ENCODE peak calls at places on chromosomes 4 and X, in seven cellular contexts. U is H9, Z is IMR-90, Q is neuronal stem cell, R is H1, D is mesenchymal stem cell, N is trophoblast cell. W is an unnamed sample.
A peak's percentile ranks its signal among the peaks of the same experiment; 100 is the strongest.

GRCh38 chr4:150402968-150403367 is 179.0 kb upstream of the MAB21L2 start:
- DNase-seq in U (no peak), Z (peak; percentile 24), Q (no peak), R (no peak), D (no peak), N (no peak), W (no peak)

GRCh38 chrX:28773807-28774206 is 186.6 kb downstream of the IL1RAPL1 start:
- DNase-seq in U (no peak), Z (no peak), Q (no peak), R (no peak), D (no peak), N (no peak), W (no peak)

GRCh38 chr4:52051615-52052474 is 741 bp downstream of the SPATA18 start:
- DNase-seq in U (peak; percentile 94), Z (peak; percentile 89), Q (peak; percentile 76), R (peak; percentile 87), D (peak; percentile 95), N (peak; percentile 62), W (peak; percentile 97)

GRCh38 chr4:113050837-113051236 is 1.4 kb downstream of the ANK2 start:
- DNase-seq in U (no peak), Z (no peak), Q (no peak), R (no peak), D (no peak), N (no peak), W (no peak)

GRCh38 chr4:1972414-1972813 is 36.4 kb downstream of the NELFA start:
- DNase-seq in U (no peak), Z (no peak), Q (no peak), R (no peak), D (no peak), N (no peak), W (no peak)

GRCh38 chr4:6379787-6380745 is 92.3 kb downstream of the PPP2R2C start:
- DNase-seq in U (no peak), Z (no peak), Q (no peak), R (no peak), D (no peak), N (no peak), W (peak; percentile 21)

GRCh38 chr4:159052315-159052714 is 50.6 kb upstream of the RAPGEF2 start:
- DNase-seq in U (no peak), Z (no peak), Q (no peak), R (no peak), D (no peak), N (no peak), W (no peak)

GRCh38 chr4:89751416-89751815 is 85.5 kb downstream of the SNCA start:
- DNase-seq in U (no peak), Z (no peak), Q (no peak), R (no peak), D (no peak), N (no peak), W (no peak)

GRCh38 chr4:54658321-54659093 is 750 bp downstream of the KIT start:
- DNase-seq in U (peak; percentile 54), Z (peak; percentile 36), Q (peak; percentile 52), R (peak; percentile 78), D (peak; percentile 67), N (peak; percentile 35), W (peak; percentile 75)

GRCh38 chr4:150874386-150875226 is 140.5 kb downstream of the LRBA start:
- DNase-seq in U (no peak), Z (no peak), Q (no peak), R (no peak), D (no peak), N (no peak), W (no peak)

GRCh38 chrX:11393949-11394654 is 100.9 kb downstream of the AMELX start:
- DNase-seq in U (no peak), Z (no peak), Q (no peak), R (no peak), D (no peak), N (no peak), W (no peak)

GRCh38 chrX:68175569-68175968 is 257.7 kb downstream of the OPHN1 start:
- DNase-seq in U (no peak), Z (peak; percentile 72), Q (no peak), R (no peak), D (peak; percentile 57), N (no peak), W (no peak)

GRCh38 chr4:25551608-25552007 is 104.0 kb upstream of the SLC34A2 start:
- DNase-seq in U (no peak), Z (no peak), Q (no peak), R (no peak), D (no peak), N (no peak), W (no peak)

GRCh38 chr4:168766537-168767316 is 243.3 kb downstream of the CBR4 start:
- DNase-seq in U (no peak), Z (peak; percentile 88), Q (no peak), R (no peak), D (peak; percentile 82), N (no peak), W (no peak)

GRCh38 chr4:14701896-14702295 is 300.4 kb upstream of the CPEB2 start:
- DNase-seq in U (no peak), Z (no peak), Q (no peak), R (no peak), D (no peak), N (no peak), W (no peak)

GRCh38 chrX:11791090-11791489 is 33.1 kb downstream of the MSL3 start:
- DNase-seq in U (no peak), Z (no peak), Q (no peak), R (no peak), D (no peak), N (no peak), W (peak; percentile 13)

GRCh38 chr4:152102184-152103000 is 341.6 kb upstream of the GATB start:
- DNase-seq in U (no peak), Z (peak; percentile 92), Q (no peak), R (no peak), D (peak; percentile 78), N (peak; percentile 64), W (peak; percentile 66)

GRCh38 chrX:130118941-130119640 is 8.8 kb upstream of the ELF4 start:
- DNase-seq in U (no peak), Z (peak; percentile 72), Q (no peak), R (no peak), D (peak; percentile 77), N (no peak), W (no peak)

GRCh38 chrX:100098660-100099375 is 311.3 kb downstream of the PCDH19 start:
- DNase-seq in U (no peak), Z (no peak), Q (no peak), R (no peak), D (no peak), N (peak; percentile 2), W (peak; percentile 60)

GRCh38 chrX:45400380-45400779 is 199.7 kb upstream of the DIPK2B start:
- DNase-seq in U (no peak), Z (peak; percentile 40), Q (no peak), R (no peak), D (peak; percentile 3), N (no peak), W (peak; percentile 70)

GRCh38 chrX:9149831-9150230 is 115.9 kb upstream of the FAM9B start:
- DNase-seq in U (no peak), Z (peak; percentile 17), Q (no peak), R (no peak), D (peak; percentile 20), N (no peak), W (no peak)

GRCh38 chr4:70746179-70746839 is 24.5 kb downstream of the RUFY3 start:
- DNase-seq in U (no peak), Z (peak; percentile 70), Q (no peak), R (no peak), D (peak; percentile 79), N (peak; percentile 17), W (no peak)

GRCh38 chr4:6509587-6509986 is 37.2 kb upstream of the PPP2R2C start:
- DNase-seq in U (peak; percentile 17), Z (no peak), Q (no peak), R (no peak), D (no peak), N (no peak), W (peak; percentile 43)

GRCh38 chr4:156945532-156945931 is 26.1 kb downstream of the PDGFC start:
- DNase-seq in U (no peak), Z (no peak), Q (no peak), R (no peak), D (peak; percentile 60), N (no peak), W (no peak)

GRCh38 chrX:114472788-114473187 is 111.1 kb upstream of the HTR2C start:
- DNase-seq in U (no peak), Z (no peak), Q (no peak), R (no peak), D (no peak), N (no peak), W (peak; percentile 69)

GRCh38 chr4:173919861-173920260 is 363.6 kb downstream of the FBXO8 start:
- DNase-seq in U (no peak), Z (no peak), Q (no peak), R (no peak), D (no peak), N (no peak), W (no peak)
- H3K23ac ChIP-seq in U (no peak overlapping the region), Z (peak overlapping the region; percentile 82), Q (no peak overlapping the region), R (no peak overlapping the region), D (no peak overlapping the region), N (no peak overlapping the region), W (no peak overlapping the region)

GRCh38 chrX:96705905-96706304 is 21.3 kb downstream of the DIAPH2 start:
- DNase-seq in U (no peak), Z (no peak), Q (no peak), R (no peak), D (no peak), N (no peak), W (no peak)

GRCh38 chrX:96710031-96710430 is 25.4 kb downstream of the DIAPH2 start:
- DNase-seq in U (no peak), Z (no peak), Q (no peak), R (no peak), D (no peak), N (no peak), W (peak; percentile 69)

GRCh38 chrX:96704661-96705060 is 20.0 kb downstream of the DIAPH2 start:
- DNase-seq in U (no peak), Z (peak; percentile 48), Q (no peak), R (no peak), D (no peak), N (no peak), W (no peak)

GRCh38 chrX:96703816-96704215 is 19.2 kb downstream of the DIAPH2 start:
- DNase-seq in U (no peak), Z (peak; percentile 6), Q (no peak), R (no peak), D (no peak), N (no peak), W (peak; percentile 73)

DNA sequence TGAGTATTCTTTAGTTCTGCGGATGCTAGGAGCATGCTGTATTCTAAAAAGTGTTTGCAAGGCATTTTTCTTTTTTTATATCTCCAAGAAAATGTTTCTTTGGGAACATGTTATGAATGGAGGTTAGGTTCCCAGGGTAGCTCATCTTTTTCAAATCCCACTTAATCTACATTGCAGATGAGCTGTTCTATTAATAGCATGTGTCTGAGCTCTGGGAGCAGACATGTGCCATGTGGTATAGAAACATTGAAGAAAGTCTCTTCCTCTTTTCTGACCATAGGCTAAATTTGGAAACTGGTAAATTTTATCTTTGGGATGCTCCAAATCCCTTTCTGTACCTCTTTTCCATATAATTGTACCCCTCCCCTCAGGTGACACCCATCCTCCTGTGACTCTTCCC is 23.2 kb downstream of the DIAPH2 start:
- DNase-seq in U (no peak), Z (no peak), Q (no peak), R (no peak), D (peak; percentile 16), N (no peak), W (no peak)
- H3K18ac ChIP-seq in U (no peak overlapping the region), Z (no peak overlapping the region), Q (no peak overlapping the region), R (no peak overlapping the region), D (no peak overlapping the region), N (no peak overlapping the region), W (no peak overlapping the region)

GRCh38 chr4:127778102-127778501 is 4.0 kb upstream of the HSPA4L start:
- DNase-seq in U (no peak), Z (no peak), Q (peak; percentile 26), R (no peak), D (no peak), N (no peak), W (no peak)
- H3K23ac ChIP-seq in U (no peak overlapping the region), Z (no peak overlapping the region), Q (no peak overlapping the region), R (no peak overlapping the region), D (no peak overlapping the region), N (no peak overlapping the region), W (no peak overlapping the region)

GRCh38 chrX:1903380-1903935 is 288.6 kb downstream of the ASMT start:
- DNase-seq in U (no peak), Z (no peak), Q (no peak), R (no peak), D (peak; percentile 1), N (no peak), W (no peak)
- H3K18ac ChIP-seq in U (no peak overlapping the region), Z (no peak overlapping the region), Q (no peak overlapping the region), R (no peak overlapping the region), D (no peak overlapping the region), N (no peak overlapping the region), W (no peak overlapping the region)